ENCODE peak calls at places on chromosomes 6 and 20, in nine cellular contexts. W is activated B cell treated with CpG ODN at 0.5 μM for 24 hours, N is T-helper 2 cell, K is activated T-helper 1 cell treated with Interleukin-2 at 50 U/mL for 16 hours, R is iPS DF 19.7, O is nucleus accumbens, D is T-helper 1 cell, F is GM12865, J is stromal cell of bone marrow. Y is an unnamed sample.

GRCh38 chr20:32132911-32133549 is 23.5 kb downstream of the TM9SF4 start:
- DNase-seq in W (no peak), N (no peak), K (no peak), R (no peak), O (no peak), D (no peak), F (peak; percentile 84), J (no peak), Y (no peak)

GRCh38 chr20:41078329-41078728 is 49.7 kb downstream of the TOP1 start:
- DNase-seq in W (no peak), N (no peak), K (no peak), R (no peak), O (no peak), D (no peak), F (peak; percentile 44), J (peak; percentile 39), Y (no peak)

GRCh38 chr20:8756410-8756809 is 312.5 kb upstream of the PLCB4 start:
- DNase-seq in W (no peak), N (no peak), K (no peak), R (no peak), O (no peak), D (no peak), F (no peak), J (peak; percentile 80), Y (peak; percentile 57)

GRCh38 chr6:136289327-136289578 is 393 bp downstream of the BCLAF1 start:
- DNase-seq in W (peak; percentile 89), N (peak; percentile 88), K (peak; percentile 89), R (no peak), O (peak; percentile 84), D (peak; percentile 89), F (peak; percentile 96), J (peak; percentile 64), Y (peak; percentile 72)

GRCh38 chr6:163782436-163783003 is 368.0 kb downstream of the QKI start:
- DNase-seq in W (no peak), N (no peak), K (no peak), R (no peak), O (no peak), D (no peak), F (peak; percentile 63), J (no peak), Y (no peak)

GRCh38 chr6:6497976-6498375 is 90.5 kb upstream of the LY86 start:
- DNase-seq in W (no peak), N (no peak), K (no peak), R (no peak), O (no peak), D (no peak), F (no peak), J (no peak), Y (no peak)

GRCh38 chr20:10647471-10647870 is 26.3 kb downstream of the JAG1 start:
- DNase-seq in W (no peak), N (no peak), K (no peak), R (no peak), O (no peak), D (no peak), F (peak; percentile 54), J (no peak), Y (no peak)

GRCh38 chr6:149457316-149457884 is 27.4 kb downstream of the ZC3H12D start:
- DNase-seq in W (no peak), N (no peak), K (no peak), R (no peak), O (no peak), D (no peak), F (no peak), J (no peak), Y (no peak)

GRCh38 chr6:452301-453067 is 60.9 kb downstream of the IRF4 start:
- DNase-seq in W (no peak), N (no peak), K (no peak), R (no peak), O (no peak), D (no peak), F (no peak), J (peak; percentile 33), Y (no peak)

GRCh38 chr6:112443118-112443641 is 96.0 kb downstream of the RFPL4B start:
- DNase-seq in W (no peak), N (no peak), K (no peak), R (no peak), O (no peak), D (no peak), F (no peak), J (no peak), Y (no peak)

GRCh38 chr20:50919567-50919966 is 11.7 kb downstream of the ADNP start:
- DNase-seq in W (no peak), N (no peak), K (no peak), R (no peak), O (no peak), D (no peak), F (no peak), J (no peak), Y (no peak)

GRCh38 chr6:24227556-24227955 is 101.5 kb downstream of the NRSN1 start:
- DNase-seq in W (no peak), N (no peak), K (no peak), R (no peak), O (no peak), D (no peak), F (no peak), J (no peak), Y (no peak)

GRCh38 chr6:78713564-78713963 is 153.8 kb upstream of the IRAK1BP1 start:
- DNase-seq in W (no peak), N (no peak), K (no peak), R (no peak), O (no peak), D (no peak), F (peak; percentile 29), J (no peak), Y (no peak)

GRCh38 chr6:19929312-19929711 is 92.1 kb downstream of the ID4 start:
- DNase-seq in W (no peak), N (no peak), K (no peak), R (no peak), O (no peak), D (no peak), F (no peak), J (no peak), Y (no peak)